ENCODE peak calls at places on chromosomes 4 and X, in seven cellular contexts. One of them, this sample, is unnamed.
A peak's percentile ranks its signal among the peaks of the same experiment; 100 is the strongest.

GRCh38 chrX:1481636-1482529 is 29.2 kb upstream of the ASMTL start:
- DNase-seq in CD8-positive, alpha-beta memory T cell: peak; percentile 87
- DNase-seq in GM12878: peak; percentile 90
- DNase-seq in cardiac muscle cell: peak; percentile 30
- DNase-seq in fibroblast of lung: peak; percentile 83
- DNase-seq in neural progenitor cell: peak; percentile 62
- DNase-seq in naive thymus-derived CD4-positive, alpha-beta T cell: peak; percentile 72
- DNase-seq in this sample: peak; percentile 76

GRCh38 chrX:128698528-128698927 is 646.3 kb upstream of the ACTRT1 start:
- DNase-seq in CD8-positive, alpha-beta memory T cell: no peak
- DNase-seq in GM12878: no peak
- DNase-seq in cardiac muscle cell: no peak
- DNase-seq in fibroblast of lung: no peak
- DNase-seq in neural progenitor cell: no peak
- DNase-seq in naive thymus-derived CD4-positive, alpha-beta T cell: no peak
- DNase-seq in this sample: no peak

GRCh38 chr4:135966936-135967335 is 1565.4 kb downstream of the PCDH18 start:
- DNase-seq in CD8-positive, alpha-beta memory T cell: no peak
- DNase-seq in GM12878: no peak
- DNase-seq in cardiac muscle cell: no peak
- DNase-seq in fibroblast of lung: no peak
- DNase-seq in neural progenitor cell: no peak
- DNase-seq in naive thymus-derived CD4-positive, alpha-beta T cell: no peak
- DNase-seq in this sample: no peak

GRCh38 chr4:85825937-85826678 is 351.2 kb downstream of the ARHGAP24 start:
- DNase-seq in CD8-positive, alpha-beta memory T cell: no peak
- DNase-seq in GM12878: no peak
- DNase-seq in cardiac muscle cell: peak; percentile 67
- DNase-seq in fibroblast of lung: peak; percentile 51
- DNase-seq in neural progenitor cell: peak; percentile 58
- DNase-seq in naive thymus-derived CD4-positive, alpha-beta T cell: no peak
- DNase-seq in this sample: no peak

GRCh38 chr4:103105558-103106356 is 6.1 kb upstream of the BDH2 start:
- DNase-seq in CD8-positive, alpha-beta memory T cell: no peak
- DNase-seq in GM12878: no peak
- DNase-seq in cardiac muscle cell: no peak
- DNase-seq in fibroblast of lung: no peak
- DNase-seq in neural progenitor cell: no peak
- DNase-seq in naive thymus-derived CD4-positive, alpha-beta T cell: no peak
- DNase-seq in this sample: no peak

GRCh38 chr4:114229721-114230120 is 250.3 kb upstream of the ARSJ start:
- DNase-seq in CD8-positive, alpha-beta memory T cell: no peak
- DNase-seq in GM12878: no peak
- DNase-seq in cardiac muscle cell: no peak
- DNase-seq in fibroblast of lung: no peak
- DNase-seq in neural progenitor cell: no peak
- DNase-seq in naive thymus-derived CD4-positive, alpha-beta T cell: no peak
- DNase-seq in this sample: no peak

GRCh38 chr4:17094811-17095210 is 196.4 kb upstream of the LDB2 start:
- DNase-seq in CD8-positive, alpha-beta memory T cell: no peak
- DNase-seq in GM12878: no peak
- DNase-seq in cardiac muscle cell: no peak
- DNase-seq in fibroblast of lung: no peak
- DNase-seq in neural progenitor cell: no peak
- DNase-seq in naive thymus-derived CD4-positive, alpha-beta T cell: no peak
- DNase-seq in this sample: no peak

GRCh38 chrX:41922694-41923171 is 621 bp downstream of the CASK start:
- DNase-seq in CD8-positive, alpha-beta memory T cell: no peak
- DNase-seq in GM12878: no peak
- DNase-seq in cardiac muscle cell: peak; percentile 71
- DNase-seq in fibroblast of lung: peak; percentile 10
- DNase-seq in neural progenitor cell: peak; percentile 61
- DNase-seq in naive thymus-derived CD4-positive, alpha-beta T cell: peak; percentile 32
- DNase-seq in this sample: peak; percentile 39

GRCh38 chr4:52250124-52250523 is 199.0 kb downstream of the SPATA18 start:
- DNase-seq in CD8-positive, alpha-beta memory T cell: no peak
- DNase-seq in GM12878: no peak
- DNase-seq in cardiac muscle cell: no peak
- DNase-seq in fibroblast of lung: no peak
- DNase-seq in neural progenitor cell: no peak
- DNase-seq in naive thymus-derived CD4-positive, alpha-beta T cell: no peak
- DNase-seq in this sample: no peak

GRCh38 chrX:153416781-153417180 is 5.5 kb downstream of the ZFP92 start:
- DNase-seq in CD8-positive, alpha-beta memory T cell: no peak
- DNase-seq in GM12878: no peak
- DNase-seq in cardiac muscle cell: no peak
- DNase-seq in fibroblast of lung: no peak
- DNase-seq in neural progenitor cell: no peak
- DNase-seq in naive thymus-derived CD4-positive, alpha-beta T cell: no peak
- DNase-seq in this sample: no peak

GRCh38 chr4:39353478-39354177 is 12.5 kb downstream of the RFC1 start:
- DNase-seq in CD8-positive, alpha-beta memory T cell: peak; percentile 58
- DNase-seq in GM12878: peak; percentile 85
- DNase-seq in cardiac muscle cell: no peak
- DNase-seq in fibroblast of lung: peak; percentile 48
- DNase-seq in neural progenitor cell: no peak
- DNase-seq in naive thymus-derived CD4-positive, alpha-beta T cell: no peak
- DNase-seq in this sample: peak; percentile 68

GRCh38 chr4:72383439-72383838 is 185.6 kb downstream of the ADAMTS3 start:
- DNase-seq in CD8-positive, alpha-beta memory T cell: no peak
- DNase-seq in GM12878: no peak
- DNase-seq in cardiac muscle cell: peak; percentile 44
- DNase-seq in fibroblast of lung: peak; percentile 51
- DNase-seq in neural progenitor cell: no peak
- DNase-seq in naive thymus-derived CD4-positive, alpha-beta T cell: no peak
- DNase-seq in this sample: no peak

GRCh38 chrX:130260316-130260715 is 8.4 kb downstream of the ZNF280C start:
- DNase-seq in CD8-positive, alpha-beta memory T cell: no peak
- DNase-seq in GM12878: no peak
- DNase-seq in cardiac muscle cell: no peak
- DNase-seq in fibroblast of lung: peak; percentile 81
- DNase-seq in neural progenitor cell: no peak
- DNase-seq in naive thymus-derived CD4-positive, alpha-beta T cell: no peak
- DNase-seq in this sample: no peak

GRCh38 chrX:109299091-109299490 is 182.8 kb downstream of the GUCY2F start:
- DNase-seq in CD8-positive, alpha-beta memory T cell: no peak
- DNase-seq in GM12878: no peak
- DNase-seq in cardiac muscle cell: no peak
- DNase-seq in fibroblast of lung: no peak
- DNase-seq in neural progenitor cell: peak; percentile 25
- DNase-seq in naive thymus-derived CD4-positive, alpha-beta T cell: no peak
- DNase-seq in this sample: no peak

GRCh38 chr4:125837493-125838238 is 522.9 kb downstream of the FAT4 start:
- DNase-seq in CD8-positive, alpha-beta memory T cell: no peak
- DNase-seq in GM12878: no peak
- DNase-seq in cardiac muscle cell: no peak
- DNase-seq in fibroblast of lung: peak; percentile 45
- DNase-seq in neural progenitor cell: no peak
- DNase-seq in naive thymus-derived CD4-positive, alpha-beta T cell: no peak
- DNase-seq in this sample: no peak

GRCh38 chr4:27084685-27085356 is 224.2 kb downstream of the STIM2 start:
- DNase-seq in CD8-positive, alpha-beta memory T cell: no peak
- DNase-seq in GM12878: no peak
- DNase-seq in cardiac muscle cell: peak; percentile 65
- DNase-seq in fibroblast of lung: peak; percentile 26
- DNase-seq in neural progenitor cell: peak; percentile 81
- DNase-seq in naive thymus-derived CD4-positive, alpha-beta T cell: no peak
- DNase-seq in this sample: no peak

GRCh38 chr4:165663411-165663810 is 209.6 kb upstream of the TLL1 start:
- DNase-seq in CD8-positive, alpha-beta memory T cell: no peak
- DNase-seq in GM12878: no peak
- DNase-seq in cardiac muscle cell: no peak
- DNase-seq in fibroblast of lung: peak; percentile 6
- DNase-seq in neural progenitor cell: no peak
- DNase-seq in naive thymus-derived CD4-positive, alpha-beta T cell: no peak
- DNase-seq in this sample: no peak

GRCh38 chr4:2341261-2341841 is 77.1 kb downstream of the ZFYVE28 start:
- DNase-seq in CD8-positive, alpha-beta memory T cell: no peak
- DNase-seq in GM12878: no peak
- DNase-seq in cardiac muscle cell: no peak
- DNase-seq in fibroblast of lung: no peak
- DNase-seq in neural progenitor cell: no peak
- DNase-seq in naive thymus-derived CD4-positive, alpha-beta T cell: peak; percentile 9
- DNase-seq in this sample: no peak

GRCh38 chrX:153722704-153723350 is 1.4 kb downstream of the BCAP31 start:
- DNase-seq in CD8-positive, alpha-beta memory T cell: no peak
- DNase-seq in GM12878: no peak
- DNase-seq in cardiac muscle cell: no peak
- DNase-seq in fibroblast of lung: no peak
- DNase-seq in neural progenitor cell: no peak
- DNase-seq in naive thymus-derived CD4-positive, alpha-beta T cell: no peak
- DNase-seq in this sample: no peak

GRCh38 chr4:55008166-55009056 is 117.0 kb downstream of the KDR start:
- DNase-seq in CD8-positive, alpha-beta memory T cell: no peak
- DNase-seq in GM12878: no peak
- DNase-seq in cardiac muscle cell: peak; percentile 10
- DNase-seq in fibroblast of lung: no peak
- DNase-seq in neural progenitor cell: peak; percentile 12
- DNase-seq in naive thymus-derived CD4-positive, alpha-beta T cell: no peak
- DNase-seq in this sample: no peak

DNA sequence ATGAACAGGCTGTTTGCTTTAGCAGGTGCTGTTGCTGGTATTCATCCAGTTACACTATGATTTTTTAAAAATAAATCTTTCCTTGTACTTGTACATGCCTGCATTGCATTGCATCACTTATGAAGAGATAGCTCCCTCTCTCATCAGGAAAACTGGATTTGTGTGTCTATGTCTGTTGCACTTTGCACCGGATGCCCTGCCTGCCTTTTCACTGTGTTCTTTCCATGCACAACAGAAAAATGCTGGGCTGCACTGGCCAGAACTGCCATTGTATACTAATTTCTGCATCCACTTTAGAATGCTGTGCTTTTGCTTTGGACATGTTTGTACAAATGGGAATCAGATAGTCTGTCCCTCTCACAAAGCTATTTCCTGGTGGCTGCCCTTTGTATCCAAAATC is 119.2 kb downstream of the MBNL3 start:
- DNase-seq in CD8-positive, alpha-beta memory T cell: no peak
- DNase-seq in GM12878: no peak
- DNase-seq in cardiac muscle cell: no peak
- DNase-seq in fibroblast of lung: no peak
- DNase-seq in neural progenitor cell: no peak
- DNase-seq in naive thymus-derived CD4-positive, alpha-beta T cell: no peak
- DNase-seq in this sample: no peak
- H3K4me1 ChIP-seq in CD8-positive, alpha-beta memory T cell: no peaks in the 10 kb centered on the region
- H3K4me1 ChIP-seq in GM12878: no peaks in the 10 kb centered on the region
- H3K4me1 ChIP-seq in cardiac muscle cell: peaks cover 10% of the 10 kb centered on the region
- H3K4me1 ChIP-seq in fibroblast of lung: no peaks in the 10 kb centered on the region
- H3K4me1 ChIP-seq in neural progenitor cell: no peaks in the 10 kb centered on the region
- H3K4me1 ChIP-seq in naive thymus-derived CD4-positive, alpha-beta T cell: no peaks in the 10 kb centered on the region
- H3K4me1 ChIP-seq in this sample: no peaks in the 10 kb centered on the region

DNA sequence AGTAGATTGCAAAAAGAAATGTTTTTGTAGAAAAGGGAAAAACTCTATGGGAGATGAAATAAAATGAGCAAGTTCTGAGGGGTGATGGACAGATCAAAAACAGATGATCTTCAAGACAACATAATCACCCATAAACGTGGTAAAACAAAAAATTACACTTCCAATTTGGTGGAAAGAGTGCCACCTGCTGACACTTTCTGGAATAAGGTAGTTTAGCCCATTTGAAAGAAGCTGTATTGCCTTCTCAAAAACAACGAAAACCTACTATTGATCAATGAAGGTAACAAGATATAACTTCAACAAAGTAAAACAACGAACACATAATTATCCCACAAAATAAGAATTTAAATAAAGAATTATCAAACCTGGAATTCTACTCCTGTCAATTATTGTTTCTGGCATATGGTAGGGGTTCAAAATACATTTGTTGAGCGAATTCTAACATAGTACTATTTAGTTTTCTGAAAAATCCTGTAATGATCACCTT is 2.5 kb downstream of the COQ2 start:
- DNase-seq in CD8-positive, alpha-beta memory T cell: peak; percentile 62
- DNase-seq in GM12878: no peak
- DNase-seq in cardiac muscle cell: peak; percentile 24
- DNase-seq in fibroblast of lung: peak; percentile 78
- DNase-seq in neural progenitor cell: peak; percentile 41
- DNase-seq in naive thymus-derived CD4-positive, alpha-beta T cell: peak; percentile 31
- DNase-seq in this sample: peak; percentile 42
- H3K27ac ChIP-seq in CD8-positive, alpha-beta memory T cell: no peak overlapping the region
- H3K27ac ChIP-seq in GM12878: peak overlapping the region; percentile 68
- H3K27ac ChIP-seq in cardiac muscle cell: no peak overlapping the region
- H3K27ac ChIP-seq in fibroblast of lung: no peak overlapping the region
- H3K27ac ChIP-seq in neural progenitor cell: no peak overlapping the region
- H3K27ac ChIP-seq in naive thymus-derived CD4-positive, alpha-beta T cell: no peak overlapping the region
- H3K27ac ChIP-seq in this sample: no peak overlapping the region

GRCh38 chr4:6929735-6930464 is 20.3 kb downstream of the TBC1D14 start:
- DNase-seq in CD8-positive, alpha-beta memory T cell: no peak
- DNase-seq in GM12878: no peak
- DNase-seq in cardiac muscle cell: no peak
- DNase-seq in fibroblast of lung: no peak
- DNase-seq in neural progenitor cell: peak; percentile 55
- DNase-seq in naive thymus-derived CD4-positive, alpha-beta T cell: no peak
- DNase-seq in this sample: no peak
- H3K4me1 ChIP-seq in CD8-positive, alpha-beta memory T cell: peaks cover 44% of the 10 kb centered on the region
- H3K4me1 ChIP-seq in GM12878: peaks cover 11% of the 10 kb centered on the region
- H3K4me1 ChIP-seq in cardiac muscle cell: peaks cover 18% of the 10 kb centered on the region
- H3K4me1 ChIP-seq in fibroblast of lung: peaks cover 2% of the 10 kb centered on the region
- H3K4me1 ChIP-seq in neural progenitor cell: peaks cover 18% of the 10 kb centered on the region
- H3K4me1 ChIP-seq in naive thymus-derived CD4-positive, alpha-beta T cell: peaks cover 47% of the 10 kb centered on the region
- H3K4me1 ChIP-seq in this sample: peaks cover 48% of the 10 kb centered on the region

GRCh38 chr4:87042221-87042620 is 107.4 kb downstream of the AFF1 start:
- DNase-seq in CD8-positive, alpha-beta memory T cell: no peak
- DNase-seq in GM12878: no peak
- DNase-seq in cardiac muscle cell: no peak
- DNase-seq in fibroblast of lung: no peak
- DNase-seq in neural progenitor cell: no peak
- DNase-seq in naive thymus-derived CD4-positive, alpha-beta T cell: no peak
- DNase-seq in this sample: no peak

GRCh38 chr4:87042986-87043820 is 108.4 kb downstream of the AFF1 start:
- DNase-seq in CD8-positive, alpha-beta memory T cell: no peak
- DNase-seq in GM12878: no peak
- DNase-seq in cardiac muscle cell: no peak
- DNase-seq in fibroblast of lung: no peak
- DNase-seq in neural progenitor cell: peak; percentile 59
- DNase-seq in naive thymus-derived CD4-positive, alpha-beta T cell: no peak
- DNase-seq in this sample: no peak

GRCh38 chr4:87038837-87039715 is 104.3 kb downstream of the AFF1 start:
- DNase-seq in CD8-positive, alpha-beta memory T cell: no peak
- DNase-seq in GM12878: no peak
- DNase-seq in cardiac muscle cell: peak; percentile 88
- DNase-seq in fibroblast of lung: peak; percentile 83
- DNase-seq in neural progenitor cell: peak; percentile 95
- DNase-seq in naive thymus-derived CD4-positive, alpha-beta T cell: no peak
- DNase-seq in this sample: no peak

GRCh38 chr4:87037921-87038320 is 103.1 kb downstream of the AFF1 start:
- DNase-seq in CD8-positive, alpha-beta memory T cell: no peak
- DNase-seq in GM12878: no peak
- DNase-seq in cardiac muscle cell: no peak
- DNase-seq in fibroblast of lung: no peak
- DNase-seq in neural progenitor cell: no peak
- DNase-seq in naive thymus-derived CD4-positive, alpha-beta T cell: no peak
- DNase-seq in this sample: no peak

DNA sequence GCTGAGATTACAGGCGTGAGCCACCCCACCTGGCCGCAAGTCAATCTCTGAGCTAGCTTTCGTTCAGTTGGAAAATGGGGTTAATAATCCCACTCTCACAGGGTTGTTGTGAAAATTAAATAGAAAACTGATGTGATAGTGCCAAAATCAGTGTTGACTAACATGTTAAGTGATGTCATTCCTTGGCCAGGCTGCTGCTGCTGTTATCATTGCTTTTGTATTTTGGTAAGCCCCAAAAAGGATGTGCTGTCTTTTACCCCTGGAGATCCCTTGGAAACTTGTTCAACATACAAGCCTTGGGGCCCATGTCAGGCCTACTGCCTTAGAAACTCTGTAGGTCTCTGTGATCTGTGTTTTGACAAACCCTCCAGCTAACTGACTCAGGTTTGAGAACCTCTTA is 106.3 kb downstream of the AFF1 start:
- DNase-seq in CD8-positive, alpha-beta memory T cell: no peak
- DNase-seq in GM12878: no peak
- DNase-seq in cardiac muscle cell: no peak
- DNase-seq in fibroblast of lung: no peak
- DNase-seq in neural progenitor cell: no peak
- DNase-seq in naive thymus-derived CD4-positive, alpha-beta T cell: no peak
- DNase-seq in this sample: no peak
- H3K27ac ChIP-seq in CD8-positive, alpha-beta memory T cell: no peak overlapping the region
- H3K27ac ChIP-seq in GM12878: no peak overlapping the region
- H3K27ac ChIP-seq in cardiac muscle cell: no peak overlapping the region
- H3K27ac ChIP-seq in fibroblast of lung: no peak overlapping the region
- H3K27ac ChIP-seq in neural progenitor cell: no peak overlapping the region
- H3K27ac ChIP-seq in naive thymus-derived CD4-positive, alpha-beta T cell: no peak overlapping the region
- H3K27ac ChIP-seq in this sample: no peak overlapping the region